ENCODE peak calls at places on chromosomes 7 and 10, in eight cellular contexts. L, O, E, C, Y, B, S and Q are unnamed samples.

GRCh38 chr10:83582407-83583095 is 556.8 kb upstream of the GHITM start:
- DNase-seq in L (no peak), B (no peak), C (no peak), S (no peak), Y (no peak), E (no peak), O (no peak), Q (no peak)

GRCh38 chr10:132654121-132654571 is 116.6 kb downstream of the INPP5A start:
- DNase-seq in L (no peak), E (no peak), S (no peak), Y (no peak), C (no peak), O (no peak), B (no peak), Q (no peak)

GRCh38 chr7:73702226-73702625 is 17.2 kb downstream of the STX1A start:
- DNase-seq in O (no peak), E (peak), C (no peak), B (no peak), L (no peak), Y (no peak), S (no peak), Q (no peak)

GRCh38 chr10:126179637-126180036 is 208.6 kb downstream of the ADAM12 start:
- DNase-seq in Y (no peak), E (no peak), L (no peak), O (no peak), C (no peak), B (no peak), S (no peak), Q (no peak)

GRCh38 chr7:157520249-157520648 is 183.4 kb downstream of the DNAJB6 start:
- DNase-seq in S (no peak), E (no peak), B (no peak), C (no peak), Y (no peak), O (peak), L (no peak), Q (no peak)

GRCh38 chr10:72320676-72321247 is 34.0 kb downstream of the DNAJB12 start:
- DNase-seq in Y (peak), C (no peak), B (peak), L (peak), E (peak), S (peak), O (no peak), Q (peak)

GRCh38 chr10:93859049-93859655 is 34.6 kb upstream of the SLC35G1 start:
- DNase-seq in Y (peak), E (no peak), L (peak), B (no peak), C (no peak), S (no peak), O (no peak), Q (no peak)

GRCh38 chr7:143295870-143296269 is 7.7 kb downstream of the CASP2 start:
- DNase-seq in O (no peak), S (no peak), C (no peak), B (no peak), Y (peak), E (no peak), L (no peak), Q (no peak)

GRCh38 chr7:70749831-70750230 is 382.1 kb upstream of the GALNT17 start:
- DNase-seq in B (no peak), L (no peak), E (no peak), Y (no peak), S (no peak), C (no peak), O (no peak), Q (no peak)

GRCh38 chr10:113739577-113739976 is 11.9 kb upstream of the PLEKHS1 start:
- DNase-seq in O (no peak), C (no peak), S (no peak), Y (no peak), L (no peak), E (no peak), B (no peak), Q (no peak)

GRCh38 chr10:69632516-69633199 is 2.6 kb downstream of the FAM241B start:
- DNase-seq in C (no peak), O (no peak), S (peak), E (no peak), L (no peak), Y (no peak), B (no peak), Q (peak)

GRCh38 chr10:6465854-6466524 is 114.1 kb downstream of the PRKCQ start:
- DNase-seq in S (no peak), E (no peak), Y (no peak), C (no peak), L (no peak), O (no peak), B (no peak), Q (no peak)

GRCh38 chr7:98034044-98035035 is 44.3 kb upstream of the OCM2 start:
- DNase-seq in L (no peak), Y (no peak), O (no peak), E (no peak), B (no peak), C (peak), S (no peak), Q (no peak)

GRCh38 chr7:85055906-85056305 is 130.9 kb downstream of the SEMA3D start:
- DNase-seq in O (no peak), Y (no peak), C (no peak), E (no peak), B (no peak), S (no peak), L (no peak), Q (no peak)

GRCh38 chr7:116229359-116229758 is 19.0 kb downstream of the TES start:
- DNase-seq in S (no peak), B (no peak), L (no peak), Y (no peak), C (no peak), O (no peak), E (no peak), Q (no peak)
- H3K4me3 ChIP-seq in S (no peak), B (no peak), L (no peak), Y (no peak), C (no peak), O (no peak), E (no peak), Q (no peak)

GRCh38 chr10:97434055-97434454 is 8.1 kb downstream of the PGAM1 start:
- DNase-seq in C (no peak), S (no peak), L (no peak), E (no peak), Y (no peak), B (no peak), O (no peak), Q (no peak)
- TF ChIP-seq POLR2AphosphoS5 in C (no peak), S (no peak), L (no peak), E (no peak), Y (no peak), B (no peak), O (no peak), Q (no peak)

GRCh38 chr7:20778063-20778721 is 8.5 kb downstream of the SP8 start:
- DNase-seq in C (peak), O (no peak), E (peak), B (peak), S (no peak), Y (peak), L (no peak), Q (peak)
- H3K4me3 ChIP-seq in C (peak), O (peak), E (peak), B (peak), S (peak), Y (peak), L (peak), Q (peak)

GRCh38 chr7:100271716-100272537 is 35.6 kb upstream of the SPDYE3 start:
- DNase-seq in E (peak), C (peak), L (peak), B (peak), O (peak), Y (peak), S (peak), Q (peak)
- TF ChIP-seq POLR2AphosphoS5 in E (no peak), C (peak), L (peak), B (peak), O (no peak), Y (peak), S (no peak), Q (peak)

DNA sequence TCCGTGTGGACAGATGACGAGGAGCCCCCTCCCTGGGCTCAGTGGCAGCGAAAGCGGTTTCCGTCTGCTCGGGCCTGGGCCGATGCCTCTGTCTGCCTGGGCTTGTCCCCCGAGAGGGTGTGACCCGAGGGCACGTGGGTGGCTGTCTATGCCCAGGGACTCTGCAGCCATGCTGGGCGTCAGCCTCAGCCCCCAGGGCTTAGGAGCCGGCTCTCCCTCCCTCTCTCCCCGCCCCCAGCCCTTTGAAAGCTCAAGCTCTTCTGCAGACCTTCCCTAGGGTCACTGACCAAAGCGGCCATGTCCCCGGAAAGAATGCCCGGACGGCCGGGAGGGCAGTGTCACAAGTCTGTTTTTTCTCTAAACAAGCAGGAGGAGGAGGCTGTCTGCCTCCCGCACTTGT is 7.1 kb downstream of the MICALL2 start:
- DNase-seq in S (no peak), C (peak), Y (no peak), L (no peak), E (no peak), O (no peak), B (no peak), Q (no peak)
- H3K4me3 ChIP-seq in S (peak), C (no peak), Y (no peak), L (no peak), E (no peak), O (peak), B (no peak), Q (no peak)

DNA sequence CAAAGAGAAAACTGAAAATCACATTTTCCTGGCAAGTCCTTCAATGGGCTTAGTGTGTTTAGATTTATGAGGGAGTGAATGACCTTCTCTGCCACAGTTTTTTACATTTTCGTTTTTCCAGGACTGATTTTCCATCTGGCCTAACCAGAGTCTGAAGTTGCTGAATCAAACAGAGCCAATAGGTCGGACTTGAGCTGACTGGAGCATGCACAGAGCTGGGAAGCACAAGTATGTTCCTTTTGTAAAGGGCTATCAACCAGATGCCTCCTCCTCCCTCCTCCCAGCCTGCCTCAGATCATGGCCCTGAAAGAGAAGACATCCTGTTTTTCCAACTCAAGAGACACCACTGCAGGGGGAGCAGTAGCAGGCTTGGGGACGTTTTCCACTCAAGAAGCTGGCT is 126.0 kb upstream of the ANKRD1 start:
- DNase-seq in S (no peak), C (no peak), Y (no peak), B (no peak), E (no peak), L (no peak), O (no peak), Q (no peak)
- TF ChIP-seq POLR2AphosphoS5 in S (no peak), C (no peak), Y (no peak), B (no peak), E (no peak), L (no peak), O (no peak), Q (no peak)

DNA sequence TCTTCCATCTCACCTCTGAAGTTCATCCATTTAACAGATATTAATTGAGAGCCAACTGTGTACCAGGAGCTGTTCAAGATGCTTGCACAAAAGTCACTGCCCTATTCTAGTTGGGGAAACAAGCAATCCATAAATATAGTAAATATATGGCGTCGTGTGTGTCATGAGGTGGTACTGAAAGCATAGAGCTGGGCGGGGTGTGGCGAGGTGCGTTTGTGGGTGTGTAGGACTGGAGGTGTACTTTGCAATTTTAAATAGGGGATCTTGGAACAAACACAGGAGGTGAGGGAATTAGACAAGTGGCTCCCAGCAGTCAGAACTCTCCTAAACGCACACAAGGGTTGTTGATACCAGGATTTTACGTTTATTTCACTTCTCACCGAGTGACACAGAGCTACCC is 490 bp upstream of the ZNF239 start:
- DNase-seq in E (no peak), C (no peak), Y (no peak), O (no peak), L (no peak), S (no peak), B (no peak), Q (no peak)
- H3K4me3 ChIP-seq in E (peak), C (peak), Y (no peak), O (peak), L (peak), S (peak), B (peak), Q (peak)